ENCODE peak calls at places on chromosomes 11 and 22, in ten cellular contexts. One of them, this sample, is unnamed. For H3K27me3, the result is how much of the 10 kb centered on the place peaks cover.

GRCh38 chr11:68978931-68979591 is 1.7 kb downstream of the MRGPRD start:
- DNase-seq in CD4-positive, alpha-beta memory T cell: no peak
- DNase-seq in SK-N-SH: peak
- DNase-seq in heart right ventricle: peak
- DNase-seq in naive thymus-derived CD4-positive, alpha-beta T cell: no peak
- DNase-seq in stomach: no peak
- DNase-seq in uterus: no peak
- DNase-seq in fibroblast of lung: no peak
- DNase-seq in IMR-90: no peak
- DNase-seq in right atrium auricular region: no peak
- DNase-seq in this sample: peak

GRCh38 chr11:134606251-134606650 is 194.2 kb upstream of the B3GAT1 start:
- DNase-seq in IMR-90: no peak
- DNase-seq in CD4-positive, alpha-beta memory T cell: no peak
- DNase-seq in right atrium auricular region: no peak
- DNase-seq in stomach: no peak
- DNase-seq in fibroblast of lung: no peak
- DNase-seq in SK-N-SH: no peak
- DNase-seq in naive thymus-derived CD4-positive, alpha-beta T cell: no peak
- DNase-seq in uterus: no peak
- DNase-seq in heart right ventricle: no peak
- DNase-seq in this sample: no peak

GRCh38 chr11:110951041-110951440 is 238.8 kb upstream of the ARHGAP20 start:
- DNase-seq in right atrium auricular region: no peak
- DNase-seq in stomach: peak
- DNase-seq in naive thymus-derived CD4-positive, alpha-beta T cell: no peak
- DNase-seq in heart right ventricle: no peak
- DNase-seq in SK-N-SH: no peak
- DNase-seq in CD4-positive, alpha-beta memory T cell: no peak
- DNase-seq in fibroblast of lung: no peak
- DNase-seq in uterus: no peak
- DNase-seq in IMR-90: no peak
- DNase-seq in this sample: no peak

GRCh38 chr11:126949066-126949945 is 51.3 kb downstream of the KIRREL3 start:
- DNase-seq in uterus: no peak
- DNase-seq in CD4-positive, alpha-beta memory T cell: no peak
- DNase-seq in fibroblast of lung: no peak
- DNase-seq in right atrium auricular region: no peak
- DNase-seq in heart right ventricle: no peak
- DNase-seq in naive thymus-derived CD4-positive, alpha-beta T cell: no peak
- DNase-seq in SK-N-SH: no peak
- DNase-seq in IMR-90: peak
- DNase-seq in stomach: no peak
- DNase-seq in this sample: no peak

GRCh38 chr22:20205964-20206708 is 55.3 kb upstream of the CCDC188 start:
- DNase-seq in IMR-90: peak
- DNase-seq in right atrium auricular region: peak
- DNase-seq in heart right ventricle: peak
- DNase-seq in fibroblast of lung: peak
- DNase-seq in CD4-positive, alpha-beta memory T cell: peak
- DNase-seq in SK-N-SH: no peak
- DNase-seq in uterus: peak
- DNase-seq in stomach: peak
- DNase-seq in naive thymus-derived CD4-positive, alpha-beta T cell: peak
- DNase-seq in this sample: no peak

GRCh38 chr22:43820671-43821305 is 8.7 kb upstream of the EFCAB6 start:
- DNase-seq in right atrium auricular region: no peak
- DNase-seq in CD4-positive, alpha-beta memory T cell: no peak
- DNase-seq in IMR-90: no peak
- DNase-seq in stomach: no peak
- DNase-seq in SK-N-SH: no peak
- DNase-seq in uterus: no peak
- DNase-seq in fibroblast of lung: no peak
- DNase-seq in naive thymus-derived CD4-positive, alpha-beta T cell: no peak
- DNase-seq in heart right ventricle: no peak
- DNase-seq in this sample: no peak

GRCh38 chr22:33720166-33720878 is 200.0 kb downstream of the LARGE1 start:
- DNase-seq in CD4-positive, alpha-beta memory T cell: no peak
- DNase-seq in SK-N-SH: no peak
- DNase-seq in stomach: peak
- DNase-seq in uterus: no peak
- DNase-seq in fibroblast of lung: no peak
- DNase-seq in right atrium auricular region: no peak
- DNase-seq in heart right ventricle: no peak
- DNase-seq in IMR-90: no peak
- DNase-seq in naive thymus-derived CD4-positive, alpha-beta T cell: no peak
- DNase-seq in this sample: no peak

GRCh38 chr11:27718346-27718852 is 18.1 kb upstream of the BDNF start:
- DNase-seq in SK-N-SH: peak
- DNase-seq in heart right ventricle: no peak
- DNase-seq in stomach: no peak
- DNase-seq in fibroblast of lung: peak
- DNase-seq in naive thymus-derived CD4-positive, alpha-beta T cell: no peak
- DNase-seq in CD4-positive, alpha-beta memory T cell: no peak
- DNase-seq in uterus: no peak
- DNase-seq in IMR-90: peak
- DNase-seq in right atrium auricular region: no peak
- DNase-seq in this sample: peak

GRCh38 chr22:46373838-46374662 is 38.5 kb downstream of the TRMU start:
- DNase-seq in stomach: no peak
- DNase-seq in CD4-positive, alpha-beta memory T cell: no peak
- DNase-seq in right atrium auricular region: no peak
- DNase-seq in naive thymus-derived CD4-positive, alpha-beta T cell: no peak
- DNase-seq in uterus: no peak
- DNase-seq in heart right ventricle: no peak
- DNase-seq in fibroblast of lung: no peak
- DNase-seq in SK-N-SH: no peak
- DNase-seq in IMR-90: no peak
- DNase-seq in this sample: no peak

GRCh38 chr11:132114185-132114584 is 743.8 kb downstream of the NTM start:
- DNase-seq in stomach: peak
- DNase-seq in CD4-positive, alpha-beta memory T cell: no peak
- DNase-seq in SK-N-SH: peak
- DNase-seq in fibroblast of lung: no peak
- DNase-seq in heart right ventricle: peak
- DNase-seq in IMR-90: peak
- DNase-seq in naive thymus-derived CD4-positive, alpha-beta T cell: no peak
- DNase-seq in uterus: no peak
- DNase-seq in right atrium auricular region: no peak
- DNase-seq in this sample: peak

GRCh38 chr11:69603978-69604524 is 36.9 kb upstream of the CCND1 start:
- DNase-seq in uterus: no peak
- DNase-seq in IMR-90: no peak
- DNase-seq in CD4-positive, alpha-beta memory T cell: no peak
- DNase-seq in right atrium auricular region: no peak
- DNase-seq in naive thymus-derived CD4-positive, alpha-beta T cell: no peak
- DNase-seq in SK-N-SH: no peak
- DNase-seq in heart right ventricle: no peak
- DNase-seq in fibroblast of lung: no peak
- DNase-seq in stomach: no peak
- DNase-seq in this sample: no peak

GRCh38 chr11:103648054-103648453 is 388.4 kb upstream of the DDI1 start:
- DNase-seq in IMR-90: no peak
- DNase-seq in right atrium auricular region: no peak
- DNase-seq in uterus: no peak
- DNase-seq in SK-N-SH: no peak
- DNase-seq in naive thymus-derived CD4-positive, alpha-beta T cell: no peak
- DNase-seq in CD4-positive, alpha-beta memory T cell: no peak
- DNase-seq in heart right ventricle: no peak
- DNase-seq in fibroblast of lung: no peak
- DNase-seq in stomach: no peak
- DNase-seq in this sample: no peak

GRCh38 chr11:69101100-69101791 is 52.5 kb downstream of the TPCN2 start:
- DNase-seq in heart right ventricle: peak
- DNase-seq in stomach: peak
- DNase-seq in fibroblast of lung: peak
- DNase-seq in right atrium auricular region: peak
- DNase-seq in uterus: peak
- DNase-seq in naive thymus-derived CD4-positive, alpha-beta T cell: peak
- DNase-seq in CD4-positive, alpha-beta memory T cell: peak
- DNase-seq in IMR-90: peak
- DNase-seq in SK-N-SH: peak
- DNase-seq in this sample: peak

GRCh38 chr11:64023731-64024710 is 11.7 kb upstream of the FLRT1 start:
- DNase-seq in CD4-positive, alpha-beta memory T cell: no peak
- DNase-seq in IMR-90: no peak
- DNase-seq in stomach: no peak
- DNase-seq in naive thymus-derived CD4-positive, alpha-beta T cell: no peak
- DNase-seq in uterus: no peak
- DNase-seq in right atrium auricular region: no peak
- DNase-seq in fibroblast of lung: no peak
- DNase-seq in SK-N-SH: no peak
- DNase-seq in heart right ventricle: no peak
- DNase-seq in this sample: no peak
- H3K4me3 ChIP-seq in CD4-positive, alpha-beta memory T cell: no peak
- H3K4me3 ChIP-seq in IMR-90: no peak
- H3K4me3 ChIP-seq in stomach: no peak
- H3K4me3 ChIP-seq in naive thymus-derived CD4-positive, alpha-beta T cell: no peak
- H3K4me3 ChIP-seq in uterus: no peak
- H3K4me3 ChIP-seq in right atrium auricular region: no peak
- H3K4me3 ChIP-seq in fibroblast of lung: no peak
- H3K4me3 ChIP-seq in SK-N-SH: no peak
- H3K4me3 ChIP-seq in heart right ventricle: no peak
- H3K4me3 ChIP-seq in this sample: no peak

GRCh38 chr22:22123118-22123959 is 121.2 kb upstream of the VPREB1 start:
- DNase-seq in heart right ventricle: no peak
- DNase-seq in SK-N-SH: no peak
- DNase-seq in CD4-positive, alpha-beta memory T cell: no peak
- DNase-seq in naive thymus-derived CD4-positive, alpha-beta T cell: no peak
- DNase-seq in uterus: no peak
- DNase-seq in right atrium auricular region: no peak
- DNase-seq in stomach: no peak
- DNase-seq in IMR-90: no peak
- DNase-seq in fibroblast of lung: no peak
- DNase-seq in this sample: no peak

GRCh38 chr22:22125028-22125578 is 119.5 kb upstream of the VPREB1 start:
- DNase-seq in heart right ventricle: no peak
- DNase-seq in CD4-positive, alpha-beta memory T cell: no peak
- DNase-seq in stomach: no peak
- DNase-seq in naive thymus-derived CD4-positive, alpha-beta T cell: no peak
- DNase-seq in uterus: no peak
- DNase-seq in SK-N-SH: no peak
- DNase-seq in IMR-90: no peak
- DNase-seq in right atrium auricular region: no peak
- DNase-seq in fibroblast of lung: no peak
- DNase-seq in this sample: no peak

GRCh38 chr22:22125579-22126468 is 118.8 kb upstream of the VPREB1 start:
- DNase-seq in SK-N-SH: no peak
- DNase-seq in IMR-90: no peak
- DNase-seq in CD4-positive, alpha-beta memory T cell: no peak
- DNase-seq in right atrium auricular region: no peak
- DNase-seq in uterus: no peak
- DNase-seq in fibroblast of lung: no peak
- DNase-seq in stomach: no peak
- DNase-seq in heart right ventricle: no peak
- DNase-seq in naive thymus-derived CD4-positive, alpha-beta T cell: no peak
- DNase-seq in this sample: no peak

GRCh38 chr22:22123960-22124278 is 120.7 kb upstream of the VPREB1 start:
- DNase-seq in naive thymus-derived CD4-positive, alpha-beta T cell: no peak
- DNase-seq in uterus: no peak
- DNase-seq in SK-N-SH: no peak
- DNase-seq in stomach: no peak
- DNase-seq in heart right ventricle: no peak
- DNase-seq in right atrium auricular region: no peak
- DNase-seq in IMR-90: no peak
- DNase-seq in fibroblast of lung: no peak
- DNase-seq in CD4-positive, alpha-beta memory T cell: no peak
- DNase-seq in this sample: no peak

GRCh38 chr22:22124374-22124773 is 120.2 kb upstream of the VPREB1 start:
- DNase-seq in right atrium auricular region: no peak
- DNase-seq in naive thymus-derived CD4-positive, alpha-beta T cell: no peak
- DNase-seq in IMR-90: no peak
- DNase-seq in stomach: no peak
- DNase-seq in uterus: no peak
- DNase-seq in heart right ventricle: no peak
- DNase-seq in SK-N-SH: no peak
- DNase-seq in fibroblast of lung: no peak
- DNase-seq in CD4-positive, alpha-beta memory T cell: no peak
- DNase-seq in this sample: no peak
- H3K27me3 ChIP-seq in right atrium auricular region: under half
- H3K27me3 ChIP-seq in naive thymus-derived CD4-positive, alpha-beta T cell: under half
- H3K27me3 ChIP-seq in IMR-90: under half
- H3K27me3 ChIP-seq in stomach: under half
- H3K27me3 ChIP-seq in uterus: under half
- H3K27me3 ChIP-seq in heart right ventricle: under half
- H3K27me3 ChIP-seq in SK-N-SH: under half
- H3K27me3 ChIP-seq in fibroblast of lung: under half
- H3K27me3 ChIP-seq in CD4-positive, alpha-beta memory T cell: under half
- H3K27me3 ChIP-seq in this sample: under half

GRCh38 chr22:37138879-37139561 is 10.7 kb downstream of the IL2RB start:
- DNase-seq in SK-N-SH: no peak
- DNase-seq in naive thymus-derived CD4-positive, alpha-beta T cell: no peak
- DNase-seq in IMR-90: no peak
- DNase-seq in heart right ventricle: no peak
- DNase-seq in uterus: no peak
- DNase-seq in fibroblast of lung: no peak
- DNase-seq in CD4-positive, alpha-beta memory T cell: no peak
- DNase-seq in right atrium auricular region: no peak
- DNase-seq in stomach: no peak
- DNase-seq in this sample: no peak
- H3K4me3 ChIP-seq in SK-N-SH: no peak
- H3K4me3 ChIP-seq in naive thymus-derived CD4-positive, alpha-beta T cell: no peak
- H3K4me3 ChIP-seq in IMR-90: no peak
- H3K4me3 ChIP-seq in heart right ventricle: no peak
- H3K4me3 ChIP-seq in uterus: no peak
- H3K4me3 ChIP-seq in fibroblast of lung: no peak
- H3K4me3 ChIP-seq in CD4-positive, alpha-beta memory T cell: no peak
- H3K4me3 ChIP-seq in right atrium auricular region: no peak
- H3K4me3 ChIP-seq in stomach: no peak
- H3K4me3 ChIP-seq in this sample: no peak

GRCh38 chr22:22346401-22347107 is 102.0 kb downstream of the VPREB1 start:
- DNase-seq in CD4-positive, alpha-beta memory T cell: no peak
- DNase-seq in IMR-90: no peak
- DNase-seq in fibroblast of lung: no peak
- DNase-seq in heart right ventricle: no peak
- DNase-seq in naive thymus-derived CD4-positive, alpha-beta T cell: no peak
- DNase-seq in right atrium auricular region: no peak
- DNase-seq in stomach: no peak
- DNase-seq in SK-N-SH: no peak
- DNase-seq in uterus: no peak
- DNase-seq in this sample: no peak

GRCh38 chr22:22348127-22348814 is 103.7 kb downstream of the VPREB1 start:
- DNase-seq in right atrium auricular region: no peak
- DNase-seq in fibroblast of lung: no peak
- DNase-seq in heart right ventricle: no peak
- DNase-seq in CD4-positive, alpha-beta memory T cell: no peak
- DNase-seq in stomach: no peak
- DNase-seq in IMR-90: no peak
- DNase-seq in naive thymus-derived CD4-positive, alpha-beta T cell: no peak
- DNase-seq in uterus: no peak
- DNase-seq in SK-N-SH: no peak
- DNase-seq in this sample: no peak

GRCh38 chr22:22349455-22349836 is 104.9 kb downstream of the VPREB1 start:
- DNase-seq in naive thymus-derived CD4-positive, alpha-beta T cell: no peak
- DNase-seq in heart right ventricle: no peak
- DNase-seq in stomach: no peak
- DNase-seq in fibroblast of lung: no peak
- DNase-seq in CD4-positive, alpha-beta memory T cell: no peak
- DNase-seq in uterus: no peak
- DNase-seq in IMR-90: no peak
- DNase-seq in SK-N-SH: no peak
- DNase-seq in right atrium auricular region: no peak
- DNase-seq in this sample: no peak

GRCh38 chr22:22351366-22351765 is 106.8 kb downstream of the VPREB1 start:
- DNase-seq in CD4-positive, alpha-beta memory T cell: no peak
- DNase-seq in heart right ventricle: no peak
- DNase-seq in fibroblast of lung: no peak
- DNase-seq in SK-N-SH: no peak
- DNase-seq in stomach: no peak
- DNase-seq in IMR-90: no peak
- DNase-seq in uterus: no peak
- DNase-seq in right atrium auricular region: no peak
- DNase-seq in naive thymus-derived CD4-positive, alpha-beta T cell: no peak
- DNase-seq in this sample: no peak

GRCh38 chr22:22348815-22349454 is 104.3 kb downstream of the VPREB1 start:
- DNase-seq in stomach: no peak
- DNase-seq in naive thymus-derived CD4-positive, alpha-beta T cell: no peak
- DNase-seq in SK-N-SH: no peak
- DNase-seq in uterus: no peak
- DNase-seq in right atrium auricular region: no peak
- DNase-seq in fibroblast of lung: no peak
- DNase-seq in CD4-positive, alpha-beta memory T cell: no peak
- DNase-seq in heart right ventricle: no peak
- DNase-seq in IMR-90: no peak
- DNase-seq in this sample: no peak
- H3K27me3 ChIP-seq in stomach: under half
- H3K27me3 ChIP-seq in naive thymus-derived CD4-positive, alpha-beta T cell: under half
- H3K27me3 ChIP-seq in SK-N-SH: under half
- H3K27me3 ChIP-seq in uterus: under half
- H3K27me3 ChIP-seq in right atrium auricular region: under half
- H3K27me3 ChIP-seq in fibroblast of lung: under half
- H3K27me3 ChIP-seq in CD4-positive, alpha-beta memory T cell: under half
- H3K27me3 ChIP-seq in heart right ventricle: half or more
- H3K27me3 ChIP-seq in IMR-90: under half
- H3K27me3 ChIP-seq in this sample: under half

This sample was measured in tibial artery.